ENCODE peak calls at places on chromosome 1, in nine cellular contexts. R, M, Y, T, Z, O, X, H and Q are unnamed samples.

GRCh38 chr1:7538849-7539771 is 232.0 kb upstream of the VAMP3 start:
- DNase-seq in Z (no peak), T (no peak), R (no peak), M (no peak), Y (no peak), O (no peak), H (no peak), X (no peak), Q (no peak)

GRCh38 chr1:186948542-186948941 is 119.8 kb downstream of the PLA2G4A start:
- DNase-seq in M (no peak), Y (no peak), H (no peak), X (no peak), T (no peak), R (no peak), Z (no peak), O (no peak), Q (no peak)

GRCh38 chr1:231576804-231577718 is 48.6 kb downstream of the TSNAX start:
- DNase-seq in R (no peak), O (no peak), T (no peak), M (no peak), Z (no peak), H (no peak), Y (no peak), X (no peak), Q (no peak)

GRCh38 chr1:189150624-189151023 is 1327.0 kb downstream of the BRINP3 start:
- DNase-seq in T (no peak), M (no peak), X (no peak), O (no peak), Y (no peak), R (no peak), Z (no peak), H (no peak), Q (no peak)

GRCh38 chr1:160446945-160447600 is 46.7 kb downstream of the VANGL2 start:
- DNase-seq in R (no peak), H (no peak), M (no peak), Z (no peak), Y (no peak), T (no peak), X (no peak), O (no peak), Q (no peak)

GRCh38 chr1:91864017-91864700 is 21.8 kb downstream of the TGFBR3 start:
- DNase-seq in M (no peak), Z (no peak), Y (no peak), O (no peak), H (no peak), X (no peak), T (no peak), R (no peak), Q (no peak)

GRCh38 chr1:96388421-96389310 is 332.9 kb upstream of the PTBP2 start:
- DNase-seq in Z (no peak), H (no peak), M (no peak), T (no peak), R (no peak), Y (no peak), O (no peak), X (no peak), Q (no peak)

GRCh38 chr1:74430496-74430895 is 81.9 kb downstream of the LRRC53 start:
- DNase-seq in O (no peak), T (no peak), R (no peak), Z (no peak), Y (no peak), M (no peak), X (no peak), H (no peak), Q (no peak)

GRCh38 chr1:68057050-68057449 is 6.6 kb upstream of the DIRAS3 start:
- DNase-seq in Y (no peak), X (no peak), O (no peak), Z (no peak), R (no peak), T (no peak), H (no peak), M (no peak), Q (no peak)